ENCODE peak calls at places on chromosomes 13 and 19, in seven cellular contexts. V is neural progenitor cell, Z is heart right ventricle, O is suprapubic skin, G is mucosa of descending colon, A is testis, W is ovary. J is an unnamed sample. For H3K4me1, the result is how much of the 10 kb centered on the place peaks cover.

GRCh38 chr13:60043262-60043661 is 120.5 kb downstream of the DIAPH3 start:
- DNase-seq in Z (no peak), W (no peak), V (no peak), A (no peak), G (no peak), O (no peak), J (no peak)

GRCh38 chr13:52070929-52071523 is 46.5 kb downstream of the UTP14C start:
- DNase-seq in G (no peak), V (no peak), Z (no peak), O (no peak), W (no peak), A (no peak), J (no peak)

GRCh38 chr19:54432144-54432738 is 16.8 kb upstream of the LENG8 start:
- DNase-seq in G (no peak), V (no peak), Z (no peak), O (no peak), W (no peak), A (no peak), J (no peak)

GRCh38 chr13:90803210-90803609 is 544.3 kb upstream of the MIR17HG start:
- DNase-seq in O (no peak), Z (no peak), G (no peak), A (no peak), W (no peak), V (no peak), J (no peak)

GRCh38 chr19:40528078-40528477 is 48.6 kb upstream of the SHKBP1 start:
- DNase-seq in A (no peak), G (no peak), O (no peak), W (no peak), V (no peak), Z (no peak), J (no peak)

GRCh38 chr19:48511800-48512503 is at the start of gene LMTK3:
- DNase-seq in G (peak), A (peak), Z (no peak), W (peak), O (no peak), V (peak), J (no peak)

GRCh38 chr19:12947702-12948596 is 2.3 kb downstream of the RAD23A start:
- DNase-seq in O (no peak), V (no peak), A (no peak), G (no peak), Z (no peak), W (peak), J (no peak)

GRCh38 chr13:51833980-51834379 is 11.0 kb downstream of the TMEM272 start:
- DNase-seq in A (no peak), W (no peak), Z (no peak), V (no peak), O (no peak), G (no peak), J (no peak)

GRCh38 chr19:35908977-35909683 is 1.0 kb upstream of the TYROBP start:
- DNase-seq in A (peak), W (no peak), O (peak), V (no peak), Z (peak), G (peak), J (no peak)

GRCh38 chr19:35204799-35205732 is 23.5 kb downstream of the FAM187B start:
- DNase-seq in W (no peak), G (no peak), V (no peak), A (no peak), O (no peak), Z (peak), J (no peak)

GRCh38 chr19:8370176-8371010 is 6.4 kb downstream of the ANGPTL4 start:
- DNase-seq in Z (no peak), W (no peak), G (no peak), A (peak), O (no peak), V (no peak), J (no peak)

GRCh38 chr13:28609381-28609780 is 49.5 kb upstream of the POMP start:
- DNase-seq in A (no peak), G (no peak), Z (no peak), V (no peak), O (no peak), W (no peak), J (no peak)

DNA sequence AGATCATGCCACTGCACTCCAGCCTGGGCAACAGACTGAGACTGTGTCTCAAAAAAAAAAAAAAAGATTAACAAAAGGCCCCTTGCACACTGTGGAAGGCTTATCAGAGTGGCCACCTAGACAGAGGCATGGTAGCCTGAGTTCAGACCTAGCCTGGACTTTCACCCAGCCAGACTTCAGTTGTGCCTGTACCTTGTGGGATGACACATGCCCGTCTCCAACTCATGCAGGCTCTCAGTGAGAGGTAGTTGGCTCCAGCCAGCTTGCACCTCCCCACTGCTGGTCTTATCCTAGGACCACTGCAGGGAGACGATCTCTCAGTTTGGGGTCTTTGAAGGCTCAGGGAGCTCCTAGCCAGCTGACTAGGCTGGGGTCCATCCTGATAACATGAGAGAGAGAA is 52.2 kb downstream of the GATAD2A start:
- DNase-seq in V (no peak), G (peak), W (no peak), Z (no peak), O (no peak), A (no peak), J (no peak)
- H3K4me1 ChIP-seq in V (under half), G (half or more), W (under half), Z (under half), O (half or more), A (under half), J (under half)

GRCh38 chr19:11673608-11674041 is 65.1 kb downstream of the ZNF823 start:
- DNase-seq in V (peak), G (peak), A (peak), Z (peak), O (no peak), W (peak), J (peak)
- H3K4me1 ChIP-seq in V (under half), G (under half), A (under half), Z (under half), O (under half), W (under half), J (under half)

DNA sequence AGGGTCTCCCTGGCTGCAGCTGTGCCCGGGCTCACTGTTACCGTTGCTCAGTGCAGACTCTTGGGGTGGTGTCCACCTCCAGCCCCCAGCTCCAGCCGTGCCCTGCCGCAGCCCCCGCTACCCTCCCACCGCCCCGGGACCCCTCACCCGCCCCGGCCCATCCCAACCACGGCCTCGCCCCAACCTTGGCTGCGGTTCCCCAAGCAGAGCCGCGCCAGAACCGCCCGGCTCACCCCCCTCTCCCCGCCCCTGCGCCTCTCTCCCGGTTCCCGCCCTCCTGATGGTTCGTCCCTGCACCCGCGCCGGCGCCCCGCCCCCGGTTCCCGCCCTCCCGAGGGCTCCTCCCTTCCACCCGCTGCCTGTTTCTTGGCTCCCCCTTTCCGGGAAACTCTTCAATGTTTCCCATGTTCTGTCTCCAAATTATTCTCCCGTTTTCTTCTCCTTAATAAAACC is 40.3 kb downstream of the ANKRD10 start:
- DNase-seq in G (peak), O (peak), V (peak), W (peak), Z (peak), A (peak), J (peak)
- H3K4me1 ChIP-seq in G (under half), O (under half), V (under half), W (under half), Z (under half), A (under half), J (under half)

DNA sequence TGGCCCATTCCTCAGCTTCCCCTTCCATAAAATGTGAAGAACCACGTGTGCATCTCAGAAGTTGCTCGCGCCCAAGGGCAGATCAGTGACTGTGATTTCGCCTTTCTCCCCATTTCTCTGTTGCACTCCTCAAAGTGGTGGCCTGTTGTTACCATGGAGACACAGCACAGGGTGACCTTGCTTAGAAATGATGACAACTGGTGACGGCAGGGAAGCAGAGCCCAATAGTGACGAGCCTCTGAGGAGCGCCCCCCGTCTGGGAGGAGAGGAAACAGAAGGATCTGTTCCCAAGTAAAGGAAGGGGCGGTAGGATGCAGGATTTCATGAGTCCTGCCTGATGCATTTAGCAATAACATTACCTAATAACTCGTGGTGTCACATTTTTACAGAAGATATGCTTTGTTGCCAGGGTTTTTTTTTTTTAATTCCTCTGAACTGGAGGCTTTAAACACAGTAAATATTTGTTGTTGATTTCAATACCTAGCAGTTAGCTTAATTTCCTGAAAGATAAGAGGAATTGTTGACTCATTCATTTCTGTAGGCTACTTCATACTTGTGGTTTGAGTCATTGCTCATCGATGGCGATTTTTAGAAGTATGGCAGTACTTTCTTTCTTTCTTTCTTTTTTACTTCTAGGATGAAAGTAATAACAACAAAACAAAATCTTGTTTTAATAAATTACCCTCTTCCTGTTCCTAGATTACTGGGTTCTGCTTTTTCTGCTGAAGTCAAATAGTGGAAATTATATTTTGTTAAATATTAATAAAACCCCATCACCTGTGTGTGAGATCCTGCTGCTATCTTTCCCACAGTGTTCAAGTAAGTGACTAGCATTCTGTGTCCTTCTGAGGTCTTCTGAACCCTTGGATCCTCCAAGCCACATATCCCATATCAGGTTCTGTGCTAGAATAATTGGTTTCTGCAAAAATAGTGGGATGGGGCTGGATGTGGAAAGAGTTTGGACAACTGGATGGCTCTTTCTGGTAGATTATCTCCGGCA is 36.0 kb downstream of the MBNL2 start:
- DNase-seq in O (peak), W (no peak), Z (peak), V (peak), A (no peak), G (no peak), J (peak)
- H3K4me1 ChIP-seq in O (half or more), W (under half), Z (half or more), V (under half), A (under half), G (under half), J (half or more)

GRCh38 chr19:10769533-10770491 is 51.9 kb downstream of the DNM2 start:
- DNase-seq in Z (peak), W (peak), G (no peak), V (peak), O (no peak), A (peak), J (no peak)
- H3K4me1 ChIP-seq in Z (half or more), W (under half), G (under half), V (under half), O (under half), A (half or more), J (half or more)

DNA sequence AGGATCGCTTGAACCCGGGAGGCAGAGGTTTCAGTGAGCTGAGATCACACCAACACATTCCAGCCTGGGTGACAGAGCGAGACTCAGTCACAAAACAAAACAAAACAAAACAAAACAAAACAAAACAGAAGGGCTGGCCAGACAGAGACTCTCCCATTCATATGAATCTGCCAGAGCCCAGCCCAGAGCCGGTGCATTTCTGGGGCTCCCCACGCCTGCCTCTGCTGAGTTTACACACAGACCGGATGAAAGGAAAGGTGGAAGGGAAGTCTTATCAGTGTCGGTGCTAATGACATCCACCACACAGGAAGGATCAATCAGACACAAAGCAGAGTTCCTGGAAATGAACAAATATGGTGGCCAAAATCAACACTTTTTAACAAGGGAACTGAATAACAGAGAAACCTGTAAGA is 6.8 kb downstream of the TRAPPC6A start:
- DNase-seq in G (no peak), V (no peak), Z (peak), A (no peak), O (no peak), W (no peak), J (no peak)
- H3K4me1 ChIP-seq in G (under half), V (under half), Z (under half), A (under half), O (under half), W (under half), J (under half)

DNA sequence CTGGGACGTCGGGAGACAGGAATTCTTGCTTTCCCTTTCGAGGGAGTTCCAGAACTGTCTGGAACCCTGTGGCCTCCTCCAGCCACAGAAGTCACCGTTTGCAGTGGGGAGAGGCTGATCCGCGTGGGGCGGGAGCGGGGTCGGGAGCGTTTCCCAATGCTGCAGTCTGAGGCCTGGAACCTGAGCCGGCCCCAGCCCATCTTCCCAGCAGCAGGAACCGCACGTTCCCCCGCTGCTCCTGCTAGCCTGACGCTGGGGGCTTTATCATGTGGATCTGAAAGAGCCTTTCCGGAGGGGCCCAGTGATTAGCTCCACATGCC is 13.4 kb downstream of the DPP9 start:
- DNase-seq in O (no peak), G (no peak), Z (no peak), W (no peak), A (no peak), V (no peak), J (no peak)
- H3K4me1 ChIP-seq in O (half or more), G (under half), Z (under half), W (under half), A (under half), V (under half), J (under half)

J was measured in pancreas.